ENCODE peak calls at places on chromosomes 13 and 19, in four cellular contexts. U, E, N and L are unnamed samples.

GRCh38 chr13:97342936-97343335 is 91.0 kb upstream of the RAP2A start:
- DNase-seq in U (no peak), E (no peak), N (no peak), L (no peak)

GRCh38 chr13:23325191-23325590 is 108.3 kb downstream of the SACS start:
- DNase-seq in U (no peak), E (peak; percentile 41), N (peak; percentile 18), L (no peak)

GRCh38 chr13:24194447-24194846 is 33.9 kb downstream of the SPATA13 start:
- DNase-seq in U (no peak), E (no peak), N (no peak), L (no peak)

GRCh38 chr19:18440421-18440877 is 2.5 kb upstream of the ISYNA1 start:
- DNase-seq in U (no peak), E (no peak), N (peak; percentile 57), L (peak; percentile 62)

GRCh38 chr13:31221057-31221456 is 21.3 kb downstream of the B3GLCT start:
- DNase-seq in U (no peak), E (no peak), N (no peak), L (no peak)

GRCh38 chr19:54158812-54159351 is 639 bp downstream of the LENG1 start:
- DNase-seq in U (no peak), E (no peak), N (no peak), L (no peak)

GRCh38 chr13:48580185-48580803 is 47.4 kb upstream of the RCBTB2 start:
- DNase-seq in U (peak; percentile 33), E (no peak), N (peak; percentile 52), L (peak; percentile 71)

GRCh38 chr19:39825093-39825463 is 8.9 kb downstream of the DYRK1B start:
- DNase-seq in U (no peak), E (no peak), N (no peak), L (no peak)

GRCh38 chr13:43874512-43875092 is 4.9 kb downstream of the CCDC122 start:
- DNase-seq in U (peak; percentile 6), E (no peak), N (no peak), L (no peak)

GRCh38 chr13:113862766-113863510 is 938 bp downstream of the GAS6 start:
- DNase-seq in U (peak; percentile 51), E (no peak), N (no peak), L (peak; percentile 55)

GRCh38 chr19:21143846-21144245 is 2.0 kb downstream of the ZNF431 start:
- DNase-seq in U (no peak), E (no peak), N (no peak), L (no peak)

GRCh38 chr19:13887039-13887438 is 10.1 kb downstream of the NANOS3 start:
- DNase-seq in U (no peak), E (no peak), N (no peak), L (no peak)

GRCh38 chr19:36528921-36529518 is 949 bp upstream of the ZNF260 start:
- DNase-seq in U (peak; percentile 18), E (peak; percentile 19), N (peak; percentile 8), L (peak; percentile 24)

GRCh38 chr19:17555929-17556813 is 722 bp downstream of the COLGALT1 start:
- DNase-seq in U (peak; percentile 63), E (no peak), N (no peak), L (peak; percentile 72)

GRCh38 chr13:27006519-27007161 is 165.0 kb downstream of the USP12 start:
- DNase-seq in U (no peak), E (no peak), N (no peak), L (peak; percentile 42)

GRCh38 chr13:46951516-46951915 is 54.7 kb upstream of the HTR2A start:
- DNase-seq in U (no peak), E (no peak), N (no peak), L (no peak)

GRCh38 chr19:2331601-2332246 is 3.2 kb downstream of the SPPL2B start:
- DNase-seq in U (no peak), E (no peak), N (no peak), L (no peak)

GRCh38 chr19:28703400-28703956 is 509.5 kb downstream of the UQCRFS1 start:
- DNase-seq in U (no peak), E (no peak), N (no peak), L (no peak)

GRCh38 chr19:14674764-14675163 is at the start of gene ADGRE3:
- DNase-seq in U (no peak), E (no peak), N (no peak), L (no peak)

GRCh38 chr19:48681127-48681470 is 8.3 kb upstream of the NTN5 start:
- DNase-seq in U (no peak), E (no peak), N (no peak), L (no peak)

GRCh38 chr19:36267061-36267845 is 52.3 kb downstream of the ZNF146 start:
- DNase-seq in U (no peak), E (no peak), N (no peak), L (no peak)

GRCh38 chr19:3386447-3387234 is 20.3 kb downstream of the NFIC start:
- DNase-seq in U (no peak), E (no peak), N (no peak), L (no peak)

GRCh38 chr13:95745752-95746151 is 68.8 kb downstream of the DNAJC3 start:
- DNase-seq in U (no peak), E (no peak), N (no peak), L (no peak)

GRCh38 chr13:27789495-27790303 is 2.6 kb upstream of the GSX1 start:
- DNase-seq in U (no peak), E (no peak), N (peak; percentile 20), L (peak; percentile 44)

GRCh38 chr19:6800991-6801396 is 28.5 kb downstream of the VAV1 start:
- DNase-seq in U (no peak), E (no peak), N (peak; percentile 19), L (no peak)

GRCh38 chr19:41932259-41933130 is 4.2 kb upstream of the ERFL start:
- DNase-seq in U (no peak), E (no peak), N (no peak), L (no peak)

GRCh38 chr19:29708553-29709439 is 6.3 kb downstream of the C19orf12 start:
- DNase-seq in U (no peak), E (no peak), N (peak; percentile 79), L (no peak)

GRCh38 chr19:17835182-17836006 is 12.4 kb downstream of the JAK3 start:
- DNase-seq in U (no peak), E (no peak), N (no peak), L (no peak)

GRCh38 chr13:44855860-44856259 is 133.4 kb downstream of the NUFIP1 start:
- DNase-seq in U (no peak), E (no peak), N (no peak), L (no peak)

GRCh38 chr19:13843104-13843921 is 33.6 kb upstream of the NANOS3 start:
- DNase-seq in U (no peak), E (no peak), N (no peak), L (peak; percentile 47)

GRCh38 chr13:72677431-72677830 is 50.0 kb downstream of the MZT1 start:
- DNase-seq in U (no peak), E (no peak), N (no peak), L (no peak)

GRCh38 chr19:40827386-40828247 is 22.6 kb downstream of the CYP2A6 start:
- DNase-seq in U (no peak), E (no peak), N (no peak), L (no peak)

GRCh38 chr19:36773223-36773579 is 594 bp upstream of the ZNF850 start:
- DNase-seq in U (no peak), E (no peak), N (no peak), L (no peak)

GRCh38 chr13:26377038-26377437 is 123.1 kb downstream of the CDK8 start:
- DNase-seq in U (peak; percentile 20), E (no peak), N (peak; percentile 28), L (peak; percentile 60)

GRCh38 chr13:35136585-35136984 is 194.5 kb downstream of the NBEA start:
- DNase-seq in U (no peak), E (no peak), N (no peak), L (no peak)

GRCh38 chr13:39455534-39456175 is 147.3 kb downstream of the LHFPL6 start:
- DNase-seq in U (no peak), E (no peak), N (no peak), L (no peak)
- TF ChIP-seq CREM in U (no peak), E (no peak), N (no peak), L (no peak)

GRCh38 chr13:110953833-110954532 is 39.1 kb upstream of the ANKRD10 start:
- DNase-seq in U (no peak), E (no peak), N (no peak), L (no peak)
- TF ChIP-seq TCF7 in U (no peak), E (no peak), N (no peak), L (no peak)

DNA sequence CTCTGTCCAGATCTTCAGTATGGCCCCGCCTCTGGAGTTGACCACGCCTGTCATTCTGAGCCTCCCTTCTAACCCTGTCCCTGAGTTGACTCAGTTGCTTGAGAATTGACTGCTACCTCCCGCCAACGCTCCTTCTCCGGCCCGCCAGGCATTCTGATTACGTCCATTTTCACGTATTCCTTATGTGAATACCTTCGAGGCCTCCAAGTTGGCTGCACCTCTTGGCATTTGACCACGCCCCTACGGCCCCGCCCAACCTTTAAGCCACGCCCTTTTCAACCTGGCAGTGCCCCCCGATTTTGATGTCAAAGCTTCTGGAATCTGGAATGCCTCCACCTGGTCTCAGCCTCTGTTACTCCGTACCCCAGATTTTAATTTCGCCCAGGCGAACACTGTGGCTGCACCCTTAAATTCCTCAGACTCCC is 1.7 kb upstream of the EML2 start:
- DNase-seq in U (peak; percentile 43), E (no peak), N (peak; percentile 13), L (peak; percentile 91)
- TF ChIP-seq CREM in U (peak; percentile 2), E (no peak), N (no peak), L (no peak)

GRCh38 chr19:35026418-35026817 is 3.9 kb upstream of the SCN1B start:
- DNase-seq in U (no peak), E (no peak), N (no peak), L (no peak)
- TF ChIP-seq TCF7 in U (no peak), E (no peak), N (no peak), L (no peak)

GRCh38 chr19:44647144-44647543 is 3.4 kb downstream of the PVR start:
- DNase-seq in U (no peak), E (no peak), N (no peak), L (no peak)

GRCh38 chr19:44653343-44653742 is 9.6 kb downstream of the PVR start:
- DNase-seq in U (no peak), E (no peak), N (no peak), L (no peak)

GRCh38 chr19:44646049-44646416 is 2.3 kb downstream of the PVR start:
- DNase-seq in U (no peak), E (no peak), N (no peak), L (no peak)

GRCh38 chr19:44648536-44649370 is 5.0 kb downstream of the PVR start:
- DNase-seq in U (no peak), E (no peak), N (no peak), L (no peak)

GRCh38 chr19:44649578-44650145 is 6.0 kb downstream of the PVR start:
- DNase-seq in U (no peak), E (no peak), N (no peak), L (no peak)
- TF ChIP-seq CREM in U (no peak), E (no peak), N (no peak), L (no peak)